ENCODE peak calls at places on chromosomes 13 and 19, in five cellular contexts. U is GM23338, I is astrocyte, J is cardiac muscle cell, H is aorta. F is an unnamed sample. For H3K4me1, the result is how much of the 10 kb centered on the place peaks cover.

GRCh38 chr13:113448545-113448884 is 4.8 kb downstream of the ADPRHL1 start:
- DNase-seq in U (no peak), I (no peak), J (no peak), H (peak), F (peak)

GRCh38 chr13:52650731-52651130 is 1.9 kb upstream of the SUGT1 start:
- DNase-seq in U (no peak), I (no peak), J (no peak), H (no peak), F (no peak)

GRCh38 chr19:51799311-51799997 is 4.5 kb downstream of the FPR3 start:
- DNase-seq in U (no peak), I (peak), J (peak), H (peak), F (peak)

GRCh38 chr19:46221981-46222610 is 7.4 kb upstream of the IGFL1 start:
- DNase-seq in U (peak), I (peak), J (peak), H (peak), F (peak)

GRCh38 chr13:53250272-53250875 is 221.8 kb downstream of the OLFM4 start:
- DNase-seq in U (peak), I (peak), J (peak), H (no peak), F (no peak)

GRCh38 chr19:18649371-18650047 is 12.7 kb downstream of the KLHL26 start:
- DNase-seq in U (no peak), I (peak), J (peak), H (peak), F (peak)

GRCh38 chr19:34317311-34317927 is 47.6 kb upstream of the GPI start:
- DNase-seq in U (no peak), I (peak), J (no peak), H (no peak), F (no peak)

GRCh38 chr13:108915095-108915633 is 285.8 kb downstream of the MYO16 start:
- DNase-seq in U (peak), I (peak), J (peak), H (no peak), F (no peak)

GRCh38 chr13:50531917-50532899 is 311.3 kb downstream of the DLEU7 start:
- DNase-seq in U (no peak), I (no peak), J (peak), H (no peak), F (no peak)

GRCh38 chr19:11534538-11534937 is 4.1 kb upstream of the CNN1 start:
- DNase-seq in U (no peak), I (no peak), J (no peak), H (no peak), F (no peak)

GRCh38 chr19:47227347-47228167 is 3.4 kb downstream of the BBC3 start:
- DNase-seq in U (peak), I (peak), J (peak), H (peak), F (peak)

GRCh38 chr13:75794663-75795062 is 158.5 kb downstream of the LMO7 start:
- DNase-seq in U (no peak), I (no peak), J (no peak), H (no peak), F (no peak)

GRCh38 chr19:11784356-11784755 is 14.0 kb upstream of the ZNF491 start:
- DNase-seq in U (no peak), I (no peak), J (no peak), H (no peak), F (no peak)

GRCh38 chr13:93266681-93267080 is 40.1 kb downstream of the GPC6 start:
- DNase-seq in U (no peak), I (no peak), J (no peak), H (no peak), F (no peak)

GRCh38 chr13:48595330-48596127 is 58.2 kb upstream of the CYSLTR2 start:
- DNase-seq in U (peak), I (peak), J (peak), H (peak), F (peak)

GRCh38 chr13:40878823-40879222 is 89.4 kb downstream of the SLC25A15 start:
- DNase-seq in U (no peak), I (no peak), J (no peak), H (no peak), F (peak)

GRCh38 chr13:112709825-112710783 is 20.3 kb downstream of the ATP11A start:
- DNase-seq in U (no peak), I (no peak), J (no peak), H (no peak), F (peak)

GRCh38 chr13:104487006-104487405 is 1420.8 kb upstream of the SLC10A2 start:
- DNase-seq in U (no peak), I (peak), J (peak), H (no peak), F (no peak)

GRCh38 chr13:72849571-72849970 is 67.6 kb downstream of the PIBF1 start:
- DNase-seq in U (no peak), I (peak), J (peak), H (no peak), F (no peak)

GRCh38 chr19:38592940-38593339 is 24.8 kb downstream of the MAP4K1 start:
- DNase-seq in U (peak), I (no peak), J (no peak), H (no peak), F (no peak)

GRCh38 chr13:22592515-22592914 is 588.3 kb upstream of the SGCG start:
- DNase-seq in U (no peak), I (no peak), J (no peak), H (no peak), F (no peak)

GRCh38 chr19:33376931-33377557 is 3.5 kb downstream of the CEBPG start:
- DNase-seq in U (no peak), I (no peak), J (no peak), H (no peak), F (no peak)

GRCh38 chr13:42876810-42877550 is 95.6 kb downstream of the FAM216B start:
- DNase-seq in U (no peak), I (peak), J (peak), H (no peak), F (no peak)

GRCh38 chr19:18194554-18195238 is 1.7 kb downstream of the MPV17L2 start:
- DNase-seq in U (peak), I (peak), J (peak), H (peak), F (peak)

GRCh38 chr13:73767747-73768315 is 366.4 kb downstream of the KLF12 start:
- DNase-seq in U (peak), I (no peak), J (no peak), H (no peak), F (no peak)

GRCh38 chr19:52665529-52665928 is 27.4 kb upstream of the ZNF83 start:
- DNase-seq in U (no peak), I (peak), J (no peak), H (no peak), F (no peak)

GRCh38 chr19:49853852-49854849 is 3.2 kb downstream of the PTOV1 start:
- DNase-seq in U (no peak), I (no peak), J (no peak), H (no peak), F (peak)

GRCh38 chr19:32720216-32720935 is 809 bp downstream of the TDRD12 start:
- DNase-seq in U (peak), I (no peak), J (no peak), H (no peak), F (no peak)

GRCh38 chr19:511101-511841 is 4.0 kb downstream of the TPGS1 start:
- DNase-seq in U (no peak), I (peak), J (peak), H (peak), F (peak)

GRCh38 chr19:7355871-7356270 is 7.1 kb downstream of the ARHGEF18 start:
- DNase-seq in U (no peak), I (no peak), J (no peak), H (no peak), F (no peak)

GRCh38 chr13:77267362-77267761 is 59.5 kb downstream of the MYCBP2 start:
- DNase-seq in U (no peak), I (no peak), J (peak), H (no peak), F (no peak)

GRCh38 chr13:99971576-99972189 is at the start of gene ZIC5:
- DNase-seq in U (peak), I (no peak), J (no peak), H (no peak), F (no peak)

GRCh38 chr13:99974296-99974938 is 2.9 kb upstream of the ZIC5 start:
- DNase-seq in U (peak), I (no peak), J (no peak), H (no peak), F (no peak)

GRCh38 chr13:99972190-99972731 is 694 bp upstream of the ZIC5 start:
- DNase-seq in U (peak), I (no peak), J (no peak), H (no peak), F (no peak)

GRCh38 chr13:99973786-99974185 is 2.2 kb upstream of the ZIC5 start:
- DNase-seq in U (no peak), I (no peak), J (no peak), H (no peak), F (no peak)

GRCh38 chr13:99973163-99973785 is 1.7 kb upstream of the ZIC5 start:
- DNase-seq in U (no peak), I (no peak), J (no peak), H (no peak), F (no peak)
- H3K27ac ChIP-seq in U (no peak), I (no peak), J (no peak), H (no peak), F (no peak)

DNA sequence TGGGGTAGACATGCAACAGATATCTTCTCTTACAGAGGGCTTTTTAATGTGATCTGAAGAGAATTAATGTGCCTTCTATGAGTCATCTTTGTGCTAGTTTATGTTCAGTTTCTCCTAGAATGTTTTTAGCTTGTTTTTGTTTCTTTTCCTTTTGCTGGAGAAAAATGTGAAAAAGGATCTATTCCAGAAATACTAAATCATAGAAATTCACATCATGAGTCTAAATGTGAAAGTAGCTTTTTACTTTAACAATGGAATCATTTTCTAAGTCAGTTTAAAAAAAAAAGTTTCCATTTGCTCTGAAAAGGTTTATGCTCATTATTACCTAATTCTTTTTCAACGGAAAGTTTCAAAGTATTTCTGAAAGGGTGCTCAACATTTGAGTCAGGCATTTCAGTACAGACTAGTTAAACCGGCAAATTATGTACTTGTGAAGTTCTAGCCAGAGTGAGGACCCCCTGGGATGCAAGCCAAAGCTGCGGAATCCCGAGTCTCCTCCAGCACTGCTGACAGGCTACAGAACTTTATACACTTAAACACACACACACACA is 72.9 kb downstream of the SPATA13 start:
- DNase-seq in U (peak), I (peak), J (peak), H (no peak), F (no peak)
- H3K4me3 ChIP-seq in U (no peak), I (peak), J (no peak), H (peak), F (no peak)

GRCh38 chr19:3707868-3708206 is 347 bp upstream of the TJP3 start:
- DNase-seq in U (no peak), I (no peak), J (no peak), H (no peak), F (no peak)

GRCh38 chr19:3708207-3708931 is at the start of gene TJP3:
- DNase-seq in U (peak), I (peak), J (peak), H (no peak), F (no peak)

GRCh38 chr19:3710265-3710812 is 2.2 kb downstream of the TJP3 start:
- DNase-seq in U (peak), I (no peak), J (peak), H (peak), F (peak)

GRCh38 chr19:3716147-3716668 is 8.0 kb downstream of the TJP3 start:
- DNase-seq in U (no peak), I (no peak), J (no peak), H (no peak), F (no peak)

DNA sequence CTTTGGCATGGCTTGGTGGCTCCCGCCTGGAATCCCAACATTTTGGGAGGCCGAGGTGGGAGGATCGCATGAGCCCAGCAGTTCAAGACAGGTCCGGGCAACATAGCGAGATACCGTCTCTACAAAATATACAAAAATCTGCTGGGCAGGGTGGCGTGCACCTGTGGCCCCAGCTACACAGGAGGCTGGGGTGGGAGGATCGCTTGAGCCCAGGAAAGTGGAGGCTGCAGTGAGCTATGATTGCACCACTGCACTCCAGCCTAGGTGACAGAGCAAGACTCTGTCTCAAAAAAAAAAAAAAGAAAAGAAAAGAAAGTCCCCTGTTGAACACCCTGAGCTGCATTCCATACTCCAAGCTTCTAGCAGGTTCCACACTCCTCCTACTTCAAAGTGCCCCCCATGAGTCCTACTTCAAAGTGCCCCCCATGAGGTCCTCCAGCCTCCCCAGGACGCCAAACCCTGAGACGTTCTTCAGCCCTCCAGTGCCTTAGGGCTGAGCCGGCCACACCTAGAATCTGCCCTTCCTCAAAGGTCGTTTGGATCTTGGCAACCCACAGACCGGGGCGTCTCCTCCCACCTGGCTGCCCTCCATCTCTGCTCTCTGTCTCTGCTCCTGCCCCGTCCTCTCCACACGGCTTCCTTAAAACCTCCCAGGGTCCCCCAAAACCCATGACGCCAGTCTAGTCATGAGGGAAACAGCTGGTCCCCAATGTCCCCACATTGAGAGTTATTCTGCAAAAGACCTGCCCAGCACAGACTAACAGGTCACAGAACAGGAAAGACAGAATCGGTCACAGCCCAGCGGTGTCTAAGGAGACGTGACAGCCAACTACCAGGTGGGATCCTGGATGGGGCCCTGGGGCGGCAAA is 4.7 kb downstream of the TJP3 start:
- DNase-seq in U (no peak), I (no peak), J (no peak), H (no peak), F (no peak)
- H3K4me1 ChIP-seq in U (under half), I (under half), J (under half), H (under half), F (under half)

DNA sequence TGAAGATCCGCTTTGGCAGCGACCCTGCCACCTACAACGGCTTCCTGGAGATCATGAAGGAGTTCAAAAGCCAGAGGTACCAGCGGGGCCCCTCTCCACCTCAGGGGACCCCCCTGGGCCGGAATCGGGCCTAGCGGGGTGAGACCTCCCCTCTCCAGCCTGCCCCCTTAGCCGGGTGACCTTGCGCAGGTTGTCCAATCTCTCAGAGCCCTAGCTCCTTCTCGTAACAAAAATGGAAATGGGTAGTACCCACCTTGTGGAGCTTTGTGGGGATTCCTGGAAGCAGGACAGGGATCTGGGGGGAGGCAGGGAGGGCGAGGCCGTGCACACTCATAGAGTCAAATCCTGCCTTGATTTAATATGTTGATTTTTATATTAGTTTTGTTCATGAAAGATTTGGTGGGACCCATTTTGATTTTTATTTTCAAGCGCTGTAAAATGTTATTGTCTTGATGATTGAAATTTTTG is 658 bp downstream of the SIN3B start:
- DNase-seq in U (no peak), I (no peak), J (no peak), H (no peak), F (no peak)
- H3K27ac ChIP-seq in U (no peak), I (peak), J (no peak), H (no peak), F (no peak)

GRCh38 chr19:5340637-5341447 is at the start of gene PTPRS:
- DNase-seq in U (peak), I (peak), J (peak), H (peak), F (peak)
- H3K4me3 ChIP-seq in U (peak), I (peak), J (peak), H (peak), F (peak)

GRCh38 chr13:39302855-39303254 is 264.6 kb downstream of the NHLRC3 start:
- DNase-seq in U (no peak), I (no peak), J (no peak), H (no peak), F (no peak)
- H3K4me1 ChIP-seq in U (under half), I (under half), J (under half), H (under half), F (under half)

F was measured in right cardiac atrium.